ENCODE peak calls at places on chromosomes 1 and 21, in four cellular contexts. T is neuronal stem cell, F is mesendoderm, Q is IMR-90. U is an unnamed sample.

GRCh38 chr1:181179279-181179979 is 90.9 kb downstream of the IER5 start:
- DNase-seq in T (no peak), F (peak), Q (no peak), U (no peak)

GRCh38 chr21:46486481-46487000 is 27.9 kb downstream of the DIP2A start:
- DNase-seq in T (no peak), F (no peak), Q (peak), U (no peak)

GRCh38 chr1:197521118-197521739 is 253.2 kb downstream of the CRB1 start:
- DNase-seq in T (peak), F (peak), Q (peak), U (no peak)

GRCh38 chr1:162687870-162688269 is 55.6 kb downstream of the DDR2 start:
- DNase-seq in T (no peak), F (no peak), Q (no peak), U (no peak)

GRCh38 chr1:44660176-44660575 is 14.1 kb downstream of the TMEM53 start:
- DNase-seq in T (no peak), F (no peak), Q (no peak), U (no peak)

GRCh38 chr1:156549831-156550230 is 22.5 kb downstream of the IQGAP3 start:
- DNase-seq in T (no peak), F (no peak), Q (no peak), U (no peak)

GRCh38 chr1:54937469-54937868 is 43.0 kb upstream of the TMEM61 start:
- DNase-seq in T (no peak), F (peak), Q (peak), U (no peak)

GRCh38 chr1:17596186-17596585 is 56.7 kb downstream of the ARHGEF10L start:
- DNase-seq in T (no peak), F (peak), Q (no peak), U (no peak)

GRCh38 chr1:213585402-213585801 is 402.4 kb upstream of the PROX1 start:
- DNase-seq in T (no peak), F (peak), Q (no peak), U (no peak)

GRCh38 chr1:44015206-44015605 is 16.1 kb downstream of the SLC6A9 start:
- DNase-seq in T (no peak), F (no peak), Q (no peak), U (no peak)

GRCh38 chr1:203037509-203038190 is 11.4 kb downstream of the PPFIA4 start:
- DNase-seq in T (no peak), F (no peak), Q (no peak), U (no peak)

GRCh38 chr21:42161957-42162681 is 56.8 kb upstream of the ABCG1 start:
- DNase-seq in T (no peak), F (peak), Q (no peak), U (no peak)

GRCh38 chr1:108327534-108328462 is 83.9 kb upstream of the NBPF4 start:
- DNase-seq in T (no peak), F (peak), Q (no peak), U (peak)

DNA sequence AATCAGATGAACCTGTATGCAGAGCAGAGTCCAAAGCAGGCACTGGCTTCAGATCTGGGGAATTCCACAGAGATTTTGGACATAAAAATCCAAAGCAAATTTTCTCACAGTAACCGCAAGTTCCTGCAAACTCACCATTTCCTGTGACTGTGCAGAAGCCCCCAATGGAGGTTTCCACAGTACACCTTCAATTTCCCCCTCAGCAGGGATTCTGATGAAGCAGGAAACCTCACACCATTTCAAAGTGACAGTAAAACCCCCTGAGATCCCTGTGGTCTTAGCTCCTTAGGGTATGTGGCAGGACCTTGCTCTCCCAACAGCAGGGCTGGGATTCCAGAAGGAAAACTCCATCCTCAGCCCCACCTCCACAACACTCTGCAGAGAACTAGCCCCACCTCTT is 6.0 kb upstream of the TGFBR3 start:
- DNase-seq in T (no peak), F (peak), Q (peak), U (no peak)
- H2BK120ac ChIP-seq in T (no peak), F (no peak), Q (peak), U (no peak)

GRCh38 chr1:164703415-164703814 is 144.4 kb downstream of the PBX1 start:
- DNase-seq in T (no peak), F (no peak), Q (no peak), U (no peak)
- H2BK120ac ChIP-seq in T (no peak), F (no peak), Q (no peak), U (no peak)

GRCh38 chr1:2214541-2215241 is 13.4 kb upstream of the SKI start:
- DNase-seq in T (no peak), F (no peak), Q (no peak), U (no peak)
- H2BK120ac ChIP-seq in T (peak), F (no peak), Q (peak), U (no peak)

GRCh38 chr1:58895082-58895481 is 111.2 kb upstream of the JUN start:
- DNase-seq in T (no peak), F (no peak), Q (no peak), U (no peak)

GRCh38 chr1:58898739-58899580 is 115.1 kb upstream of the JUN start:
- DNase-seq in T (no peak), F (peak), Q (peak), U (no peak)

GRCh38 chr1:58893257-58893869 is 109.5 kb upstream of the JUN start:
- DNase-seq in T (no peak), F (no peak), Q (no peak), U (no peak)

GRCh38 chr1:58895559-58896135 is 111.8 kb upstream of the JUN start:
- DNase-seq in T (no peak), F (no peak), Q (peak), U (no peak)

GRCh38 chr1:58896211-58897183 is 112.7 kb upstream of the JUN start:
- DNase-seq in T (no peak), F (peak), Q (no peak), U (no peak)
- H2BK120ac ChIP-seq in T (no peak), F (no peak), Q (peak), U (no peak)

DNA sequence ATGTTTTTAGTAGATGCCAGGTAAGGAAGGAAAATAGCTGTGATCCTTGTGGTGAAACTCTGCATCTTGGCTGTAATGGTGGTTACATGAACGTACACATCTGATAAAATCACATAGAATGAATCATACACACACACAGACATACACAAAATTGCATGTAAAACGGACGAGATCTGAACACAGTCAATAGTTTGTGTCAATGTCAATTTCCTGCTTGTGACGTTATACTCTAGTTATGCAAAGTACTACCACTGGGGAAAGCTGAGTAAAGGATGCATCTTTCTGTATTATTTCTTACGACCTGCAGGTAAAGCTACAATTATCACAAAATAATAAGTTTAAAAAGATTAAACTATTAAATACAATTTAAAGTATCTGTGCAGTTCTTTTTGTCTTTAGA is 493.7 kb upstream of the ZP4 start:
- DNase-seq in T (no peak), F (no peak), Q (peak), U (no peak)
- H2BK120ac ChIP-seq in T (no peak), F (no peak), Q (no peak), U (no peak)

GRCh38 chr1:59999746-60000145 is 73.2 kb upstream of the CYP2J2 start:
- DNase-seq in T (no peak), F (no peak), Q (no peak), U (no peak)
- H2BK120ac ChIP-seq in T (no peak), F (no peak), Q (no peak), U (no peak)

DNA sequence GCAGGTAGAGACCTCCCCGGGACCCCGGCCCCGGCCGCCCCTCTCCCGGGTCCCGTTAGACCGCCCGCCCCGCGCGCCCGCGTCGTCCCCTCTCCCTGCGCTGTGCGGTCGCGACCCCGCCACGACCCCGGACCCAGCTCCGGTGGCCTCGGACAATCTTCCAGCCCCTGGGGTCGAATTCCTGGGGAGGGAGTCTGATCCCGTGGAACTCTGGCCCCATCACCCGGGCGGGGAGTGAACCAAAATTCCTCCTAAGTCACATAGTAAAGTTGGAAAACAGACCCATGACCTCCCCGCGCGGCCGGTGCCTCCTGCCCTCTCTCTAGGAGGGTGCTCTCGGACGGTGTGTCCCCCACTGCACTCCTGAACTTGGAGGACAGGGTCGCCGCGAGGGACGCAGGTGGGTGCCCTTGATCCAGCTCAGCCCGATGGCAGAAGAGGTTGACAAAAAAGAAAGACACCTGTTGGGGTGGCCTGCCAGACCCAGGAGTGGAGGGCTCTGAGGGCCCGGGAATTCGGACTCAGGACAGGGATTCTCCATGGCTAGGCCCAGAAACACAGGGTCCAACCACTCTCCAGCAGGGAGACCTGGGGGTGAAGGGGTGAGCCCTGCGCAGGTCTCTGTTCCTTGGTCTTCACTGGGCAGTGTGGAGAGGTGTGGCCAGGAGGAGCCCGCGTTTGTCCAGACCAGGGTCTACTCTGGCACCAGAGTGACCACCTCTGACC is 451 bp downstream of the ADAMTSL4 start:
- DNase-seq in T (no peak), F (peak), Q (no peak), U (no peak)
- H2BK120ac ChIP-seq in T (no peak), F (no peak), Q (peak), U (no peak)

DNA sequence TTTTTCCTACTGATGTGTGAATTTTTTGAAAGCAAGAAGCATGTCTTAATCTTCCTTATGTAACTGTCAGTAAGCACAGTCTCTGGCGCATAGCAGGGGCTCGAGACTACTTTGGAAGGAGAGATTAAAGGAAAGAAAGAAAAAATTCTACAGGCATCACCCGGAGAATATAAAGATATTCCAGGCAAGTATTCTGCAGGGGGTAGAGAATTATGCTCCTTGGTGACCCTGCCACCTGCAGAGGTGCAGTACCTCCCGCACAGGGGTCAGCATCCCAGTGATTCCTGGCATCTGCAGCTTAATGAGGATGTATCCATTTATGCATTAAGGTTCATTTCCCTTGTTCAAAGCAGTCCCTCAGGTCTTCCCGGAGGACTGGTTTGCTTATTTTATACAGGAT is 87.6 kb upstream of the WLS start:
- DNase-seq in T (no peak), F (no peak), Q (no peak), U (no peak)
- H2BK120ac ChIP-seq in T (no peak), F (peak), Q (no peak), U (no peak)

DNA sequence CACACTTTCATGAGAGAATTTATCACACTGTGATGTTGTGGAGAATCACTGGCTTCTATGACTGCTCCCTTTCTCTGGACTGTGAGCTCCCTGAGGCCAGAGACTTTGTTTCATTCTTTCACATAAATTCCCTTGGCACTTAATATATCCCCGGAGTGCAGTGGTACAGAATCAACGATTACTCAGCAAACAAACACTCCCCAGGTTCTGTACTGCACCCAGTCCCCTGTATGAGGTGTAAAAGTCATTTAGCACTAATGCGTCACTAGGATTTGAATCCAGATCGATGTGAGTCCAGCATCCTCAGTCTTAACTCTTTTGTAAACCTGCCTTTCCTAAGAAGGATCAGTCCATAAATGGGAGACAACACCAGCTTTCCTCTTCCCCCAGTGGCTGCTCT is 6.8 kb upstream of the UTP25 start:
- DNase-seq in T (no peak), F (no peak), Q (no peak), U (no peak)
- H2BK120ac ChIP-seq in T (no peak), F (no peak), Q (no peak), U (no peak)

DNA sequence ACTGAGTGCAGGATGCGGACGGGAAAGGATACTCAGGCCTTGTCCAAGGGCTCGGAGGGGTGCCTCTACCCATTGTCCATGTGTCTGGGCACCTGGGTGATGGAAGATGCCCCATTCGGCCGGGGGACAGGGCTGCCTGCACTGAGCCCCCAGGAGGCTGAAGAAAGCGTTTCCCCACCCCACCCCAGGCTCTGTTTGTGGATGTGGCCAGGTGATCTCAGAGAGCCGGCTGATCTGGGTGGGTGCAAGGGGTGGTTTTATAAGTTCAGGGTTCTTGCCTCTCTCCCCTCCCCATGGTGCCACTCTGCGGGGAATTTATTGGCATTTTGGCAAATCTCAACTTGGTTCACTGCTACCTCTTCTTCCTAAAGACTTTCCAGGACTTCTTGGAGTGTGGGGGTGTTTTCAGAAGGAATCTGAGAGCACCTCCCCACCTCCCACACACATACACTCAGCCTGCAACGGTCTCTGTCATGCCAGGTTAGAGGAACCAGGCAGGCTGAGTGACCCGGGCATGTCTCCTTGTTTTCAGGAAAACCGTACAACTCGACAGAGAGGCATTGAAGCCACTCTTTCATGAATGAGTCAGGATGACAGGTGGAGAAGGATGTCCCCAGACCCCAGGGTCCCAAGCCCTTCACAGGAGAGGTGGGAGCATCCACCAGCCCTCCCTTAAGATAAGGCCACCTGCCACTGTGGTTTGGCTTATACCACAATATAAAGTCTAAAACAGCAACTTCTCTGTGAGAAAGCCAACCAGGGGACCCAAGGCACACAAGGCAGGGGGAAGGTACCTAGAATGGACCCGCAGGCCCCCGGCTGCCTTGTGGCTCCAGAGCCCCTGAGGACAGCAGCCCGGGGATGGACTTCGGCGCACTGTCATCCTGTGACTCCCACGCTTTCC is 174.9 kb downstream of the ETS2 start:
- DNase-seq in T (no peak), F (no peak), Q (no peak), U (no peak)
- H2BK120ac ChIP-seq in T (no peak), F (peak), Q (peak), U (peak)

U was measured in H1.